ENCODE peak calls at places on chromosome X, in four cellular contexts. K is stomach, J is GM12891, W is body of pancreas. L is an unnamed sample.

GRCh38 chrX:134163836-134164235 is 73.1 kb upstream of the CCDC160 start:
- DNase-seq in W (no peak), J (no peak), K (no peak), L (no peak)

GRCh38 chrX:83508006-83508405 is at the start of gene POU3F4:
- DNase-seq in J (no peak), W (peak), K (no peak), L (no peak)

GRCh38 chrX:40155617-40156471 is 58.1 kb upstream of the BCOR start:
- DNase-seq in K (no peak), W (no peak), J (no peak), L (no peak)

GRCh38 chrX:148698221-148698620 is 197.8 kb downstream of the AFF2 start:
- DNase-seq in K (no peak), W (no peak), J (no peak), L (no peak)

GRCh38 chrX:13024911-13025454 is 19.4 kb downstream of the FAM9C start:
- DNase-seq in J (no peak), W (no peak), K (no peak), L (no peak)

GRCh38 chrX:63453571-63453970 is 102.4 kb upstream of the SPIN4 start:
- DNase-seq in K (no peak), W (no peak), J (no peak), L (no peak)

GRCh38 chrX:136255543-136255942 is 4.3 kb upstream of the MAP7D3 start:
- DNase-seq in K (no peak), W (no peak), J (no peak), L (no peak)

GRCh38 chrX:130401415-130402210 is at the start of gene RBMX2:
- DNase-seq in W (peak), K (peak), J (peak), L (peak)

DNA sequence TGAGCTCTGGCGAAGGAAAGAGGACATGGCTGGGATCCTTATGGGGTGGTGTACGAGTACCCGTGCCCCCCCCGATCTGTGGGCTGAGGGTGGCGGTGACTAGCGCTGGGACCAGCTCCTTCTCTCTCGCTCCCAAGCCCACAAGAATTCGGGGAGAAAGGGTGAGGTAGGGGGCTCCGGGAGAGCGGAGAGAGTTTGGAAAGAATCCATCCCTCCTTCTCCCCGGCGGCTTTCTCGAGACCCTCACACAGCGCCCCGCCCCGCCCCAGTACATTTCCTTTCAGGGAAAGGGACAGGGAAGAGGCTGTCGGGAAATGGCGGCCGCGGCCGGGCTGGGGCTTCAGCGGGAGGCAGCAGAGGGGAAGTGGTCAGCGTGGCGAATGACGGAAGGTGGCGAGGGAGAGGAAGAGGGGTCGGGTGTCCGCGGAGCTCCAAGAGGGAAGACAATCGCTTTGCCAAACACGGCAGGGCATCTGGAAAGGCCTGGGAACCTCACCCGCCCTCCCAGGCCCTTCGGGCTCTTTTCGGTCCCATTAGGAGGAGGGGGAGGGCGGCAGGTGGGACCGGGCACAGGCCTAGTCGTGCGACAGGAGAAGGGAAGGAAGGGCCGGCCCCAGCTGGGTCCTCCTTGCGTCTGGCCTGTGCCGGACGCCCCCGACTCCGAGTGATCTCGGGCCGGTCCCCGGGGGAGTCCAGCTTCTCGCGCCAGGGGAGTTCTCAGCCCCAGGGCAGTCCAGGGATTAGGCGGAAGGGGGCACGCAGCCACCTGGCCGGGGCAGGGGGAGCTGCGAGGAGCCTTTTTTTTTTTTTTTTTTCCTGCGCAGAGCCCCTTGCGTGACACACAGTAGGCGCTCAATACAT is 10.2 kb downstream of the HNRNPH2 start:
- DNase-seq in J (peak), K (peak), W (peak), L (no peak)
- TF ChIP-seq POLR2A in J (no peak), K (no peak), W (peak), L (peak)

GRCh38 chrX:3820170-3820569 is 106.7 kb upstream of the PRKX start:
- DNase-seq in J (no peak), K (no peak), W (no peak), L (no peak)

GRCh38 chrX:3811331-3812311 is 98.2 kb upstream of the PRKX start:
- DNase-seq in K (peak), W (peak), J (peak), L (no peak)

GRCh38 chrX:3815896-3816664 is 102.6 kb upstream of the PRKX start:
- DNase-seq in W (peak), J (peak), K (peak), L (no peak)
- TF ChIP-seq POLR2A in W (peak), J (no peak), K (no peak), L (no peak)

GRCh38 chrX:119502727-119503483 is 34.7 kb downstream of the SLC25A5 start:
- DNase-seq in W (peak), K (peak), J (no peak), L (no peak)
- TF ChIP-seq POLR2A in W (no peak), K (no peak), J (no peak), L (no peak)

GRCh38 chrX:151975228-151975593 is 735 bp upstream of the GABRE start:
- DNase-seq in K (no peak), J (no peak), W (no peak), L (no peak)

GRCh38 chrX:151973262-151973661 is 1.2 kb downstream of the GABRE start:
- DNase-seq in J (no peak), W (no peak), K (no peak), L (no peak)

GRCh38 chrX:151975736-151976275 is 1.3 kb upstream of the GABRE start:
- DNase-seq in K (no peak), W (no peak), J (no peak), L (no peak)

GRCh38 chrX:151973851-151974335 is 583 bp downstream of the GABRE start:
- DNase-seq in K (no peak), W (peak), J (no peak), L (peak)

GRCh38 chrX:151974336-151975227 is at the start of gene GABRE:
- DNase-seq in W (peak), J (no peak), K (peak), L (no peak)
- TF ChIP-seq POLR2A in W (peak), J (no peak), K (no peak), L (peak)

GRCh38 chrX:101393530-101394305 is 2.9 kb downstream of the RPL36A start:
- DNase-seq in K (no peak), J (no peak), W (no peak), L (no peak)
- TF ChIP-seq POLR2A in K (no peak), J (no peak), W (no peak), L (no peak)

L was measured in H54.